ENCODE peak calls at places on chromosomes 13 and 19, in six cellular contexts. J is aorta; P is stimulated activated CD8-positive, alpha-beta memory T cell treated with anti-CD3 and anti-CD28 coated beads, Interleukin-4, amount 100 ng/mL, for 1 hour; X is mucosa of gallbladder; V is NCI-H2029; T is Right ventricle myocardium superior. I is an unnamed sample.

GRCh38 chr19:46423194-46423593 is 5.5 kb downstream of the PNMA8C start:
- DNase-seq in J (peak), P (no peak), X (no peak), V (no peak), T (no peak), I (no peak)

GRCh38 chr19:3604227-3604986 is 2.3 kb downstream of the TBXA2R start:
- DNase-seq in J (peak), P (no peak), X (no peak), V (no peak), T (no peak), I (no peak)

GRCh38 chr19:2331601-2332246 is 3.2 kb downstream of the SPPL2B start:
- DNase-seq in J (no peak), P (no peak), X (no peak), V (no peak), T (no peak), I (no peak)

GRCh38 chr13:78978381-78978998 is 319.5 kb upstream of the OBI1 start:
- DNase-seq in J (no peak), P (no peak), X (peak), V (peak), T (no peak), I (peak)

GRCh38 chr19:19236173-19236572 is 24.4 kb downstream of the NCAN start:
- DNase-seq in J (no peak), P (no peak), X (no peak), V (no peak), T (no peak), I (no peak)

GRCh38 chr19:16624236-16624635 is 3.8 kb downstream of the MED26 start:
- DNase-seq in J (no peak), P (no peak), X (no peak), V (no peak), T (no peak), I (no peak)

GRCh38 chr13:75226092-75226491 is 255.9 kb downstream of the TBC1D4 start:
- DNase-seq in J (no peak), P (no peak), X (no peak), V (no peak), T (no peak), I (no peak)

GRCh38 chr13:103803349-103803748 is 737.1 kb upstream of the SLC10A2 start:
- DNase-seq in J (no peak), P (no peak), X (no peak), V (no peak), T (no peak), I (no peak)

GRCh38 chr13:69820180-69820579 is 287.4 kb upstream of the ATXN8OS start:
- DNase-seq in J (no peak), P (no peak), X (no peak), V (no peak), T (no peak), I (no peak)

GRCh38 chr19:54136086-54136863 is 1.3 kb upstream of the CNOT3 start:
- DNase-seq in J (no peak), P (no peak), X (no peak), V (no peak), T (no peak), I (no peak)

GRCh38 chr13:46871557-46871956 is 25.3 kb downstream of the HTR2A start:
- DNase-seq in J (no peak), P (no peak), X (no peak), V (no peak), T (no peak), I (no peak)

GRCh38 chr19:52786078-52786463 is 520 bp downstream of the ZNF600 start:
- DNase-seq in J (no peak), P (no peak), X (no peak), V (no peak), T (peak), I (no peak)

GRCh38 chr13:30881931-30882899 is 23.9 kb upstream of the MEDAG start:
- DNase-seq in J (no peak), P (no peak), X (no peak), V (no peak), T (no peak), I (no peak)

GRCh38 chr19:575527-576506 is 3.4 kb downstream of the BSG start:
- DNase-seq in J (peak), P (no peak), X (no peak), V (no peak), T (peak), I (peak)

GRCh38 chr13:27853871-27854270 is 61.6 kb downstream of the GSX1 start:
- DNase-seq in J (no peak), P (no peak), X (no peak), V (no peak), T (no peak), I (no peak)

GRCh38 chr19:54451331-54451871 is 2.4 kb downstream of the LENG8 start:
- DNase-seq in J (no peak), P (no peak), X (no peak), V (peak), T (no peak), I (peak)

GRCh38 chr19:15170345-15170744 is 30.4 kb downstream of the NOTCH3 start:
- DNase-seq in J (no peak), P (no peak), X (no peak), V (no peak), T (no peak), I (no peak)

GRCh38 chr19:1470864-1471513 is 8.0 kb downstream of the C19orf25 start:
- DNase-seq in J (no peak), P (no peak), X (no peak), V (no peak), T (no peak), I (no peak)

GRCh38 chr19:38228491-38229439 is 4.7 kb upstream of the DPF1 start:
- DNase-seq in J (no peak), P (no peak), X (no peak), V (no peak), T (no peak), I (no peak)

GRCh38 chr13:39877134-39877533 is 221.7 kb downstream of the COG6 start:
- DNase-seq in J (no peak), P (no peak), X (no peak), V (no peak), T (no peak), I (no peak)

GRCh38 chr19:54418030-54418929 is 3.0 kb downstream of the TTYH1 start:
- DNase-seq in J (peak), P (no peak), X (no peak), V (no peak), T (no peak), I (peak)

GRCh38 chr13:82675024-82675423 is 1207.2 kb downstream of the SLITRK1 start:
- DNase-seq in J (no peak), P (no peak), X (no peak), V (no peak), T (no peak), I (no peak)

GRCh38 chr19:46678110-46678732 is 17.2 kb upstream of the DACT3 start:
- DNase-seq in J (no peak), P (no peak), X (no peak), V (no peak), T (no peak), I (peak)

GRCh38 chr19:3345850-3346460 is 20.4 kb upstream of the NFIC start:
- DNase-seq in J (no peak), P (no peak), X (no peak), V (no peak), T (peak), I (no peak)

GRCh38 chr19:23904406-23904805 is 10.3 kb upstream of the ZNF726 start:
- DNase-seq in J (no peak), P (no peak), X (no peak), V (no peak), T (no peak), I (no peak)

GRCh38 chr13:111122056-111122455 is 6.9 kb downstream of the ARHGEF7 start:
- DNase-seq in J (peak), P (no peak), X (no peak), V (peak), T (no peak), I (no peak)

GRCh38 chr19:13834308-13834790 is 39.1 kb downstream of the ZSWIM4 start:
- DNase-seq in J (peak), P (no peak), X (no peak), V (no peak), T (no peak), I (no peak)

GRCh38 chr13:109547942-109548860 is 238.2 kb downstream of the IRS2 start:
- DNase-seq in J (no peak), P (no peak), X (no peak), V (no peak), T (no peak), I (no peak)

GRCh38 chr13:44292545-44292944 is 81.1 kb upstream of the SERP2 start:
- DNase-seq in J (no peak), P (no peak), X (no peak), V (no peak), T (no peak), I (no peak)

GRCh38 chr19:8638078-8638619 is 7.7 kb downstream of the NFILZ start:
- DNase-seq in J (no peak), P (no peak), X (peak), V (no peak), T (peak), I (peak)

GRCh38 chr19:35377656-35378055 is 6.8 kb downstream of the GPR42 start:
- DNase-seq in J (no peak), P (no peak), X (no peak), V (no peak), T (no peak), I (no peak)

GRCh38 chr19:19105365-19106060 is 32.8 kb downstream of the TMEM161A start:
- DNase-seq in J (peak), P (no peak), X (peak), V (no peak), T (peak), I (peak)

GRCh38 chr13:101942038-101942437 is 459.8 kb downstream of the FGF14 start:
- DNase-seq in J (no peak), P (no peak), X (peak), V (no peak), T (no peak), I (peak)